ENCODE peak calls at places on chromosomes 12 and 14, in five cellular contexts. One of them, this sample, is unnamed.
A peak's percentile ranks its signal among the peaks of the same experiment; 100 is the strongest.

GRCh38 chr12:116443706-116444589 is 115.2 kb upstream of the MAP1LC3B2 start:
- DNase-seq in ovary: no peak
- DNase-seq in heart left ventricle: peak; percentile 16
- DNase-seq in fibroblast of pulmonary artery: no peak
- DNase-seq in endothelial cell: no peak
- DNase-seq in this sample: peak; percentile 43

GRCh38 chr12:88305491-88305890 is 163.4 kb downstream of the TMTC3 start:
- DNase-seq in ovary: no peak
- DNase-seq in heart left ventricle: no peak
- DNase-seq in fibroblast of pulmonary artery: no peak
- DNase-seq in endothelial cell: no peak
- DNase-seq in this sample: no peak

GRCh38 chr14:60025586-60025985 is 66.1 kb upstream of the PCNX4 start:
- DNase-seq in ovary: no peak
- DNase-seq in heart left ventricle: no peak
- DNase-seq in fibroblast of pulmonary artery: no peak
- DNase-seq in endothelial cell: no peak
- DNase-seq in this sample: no peak

GRCh38 chr14:103132381-103133212 is 9.3 kb downstream of the TNFAIP2 start:
- DNase-seq in ovary: peak; percentile 48
- DNase-seq in heart left ventricle: no peak
- DNase-seq in fibroblast of pulmonary artery: no peak
- DNase-seq in endothelial cell: no peak
- DNase-seq in this sample: no peak

GRCh38 chr12:38161123-38162000 is 155.2 kb upstream of the ALG10B start:
- DNase-seq in ovary: no peak
- DNase-seq in heart left ventricle: no peak
- DNase-seq in fibroblast of pulmonary artery: no peak
- DNase-seq in endothelial cell: no peak
- DNase-seq in this sample: no peak

GRCh38 chr12:131231194-131231980 is 277.7 kb downstream of the ADGRD1 start:
- DNase-seq in ovary: no peak
- DNase-seq in heart left ventricle: no peak
- DNase-seq in fibroblast of pulmonary artery: no peak
- DNase-seq in endothelial cell: no peak
- DNase-seq in this sample: no peak

GRCh38 chr12:106866426-106867080 is 89.2 kb upstream of the TMEM263 start:
- DNase-seq in ovary: no peak
- DNase-seq in heart left ventricle: no peak
- DNase-seq in fibroblast of pulmonary artery: peak; percentile 4
- DNase-seq in endothelial cell: no peak
- DNase-seq in this sample: no peak

GRCh38 chr14:32078794-32079663 is 1.9 kb downstream of the ARHGAP5 start:
- DNase-seq in ovary: no peak
- DNase-seq in heart left ventricle: no peak
- DNase-seq in fibroblast of pulmonary artery: peak; percentile 20
- DNase-seq in endothelial cell: no peak
- DNase-seq in this sample: peak; percentile 44

GRCh38 chr12:95741635-95742034 is 48.9 kb downstream of the NTN4 start:
- DNase-seq in ovary: no peak
- DNase-seq in heart left ventricle: no peak
- DNase-seq in fibroblast of pulmonary artery: no peak
- DNase-seq in endothelial cell: no peak
- DNase-seq in this sample: no peak

GRCh38 chr14:30528119-30528518 is 30.8 kb upstream of the G2E3 start:
- DNase-seq in ovary: no peak
- DNase-seq in heart left ventricle: no peak
- DNase-seq in fibroblast of pulmonary artery: peak; percentile 3
- DNase-seq in endothelial cell: no peak
- DNase-seq in this sample: no peak

GRCh38 chr14:36363704-36364103 is 43.3 kb upstream of the MBIP start:
- DNase-seq in ovary: no peak
- DNase-seq in heart left ventricle: no peak
- DNase-seq in fibroblast of pulmonary artery: peak; percentile 1
- DNase-seq in endothelial cell: no peak
- DNase-seq in this sample: no peak

GRCh38 chr12:11584213-11584855 is 65.1 kb upstream of the ETV6 start:
- DNase-seq in ovary: no peak
- DNase-seq in heart left ventricle: no peak
- DNase-seq in fibroblast of pulmonary artery: peak; percentile 12
- DNase-seq in endothelial cell: no peak
- DNase-seq in this sample: no peak

GRCh38 chr14:23054000-23054811 is 3.1 kb downstream of the CDH24 start:
- DNase-seq in ovary: no peak
- DNase-seq in heart left ventricle: no peak
- DNase-seq in fibroblast of pulmonary artery: no peak
- DNase-seq in endothelial cell: peak; percentile 46
- DNase-seq in this sample: peak; percentile 72

GRCh38 chr12:64171715-64172114 is 50.4 kb downstream of the KICS2 start:
- DNase-seq in ovary: no peak
- DNase-seq in heart left ventricle: no peak
- DNase-seq in fibroblast of pulmonary artery: peak; percentile 35
- DNase-seq in endothelial cell: no peak
- DNase-seq in this sample: no peak

GRCh38 chr14:56342419-56342901 is 224.2 kb downstream of the PELI2 start:
- DNase-seq in ovary: no peak
- DNase-seq in heart left ventricle: no peak
- DNase-seq in fibroblast of pulmonary artery: peak; percentile 91
- DNase-seq in endothelial cell: no peak
- DNase-seq in this sample: no peak

GRCh38 chr14:68561531-68562007 is 231.3 kb downstream of the ZFP36L1 start:
- DNase-seq in ovary: no peak
- DNase-seq in heart left ventricle: no peak
- DNase-seq in fibroblast of pulmonary artery: no peak
- DNase-seq in endothelial cell: no peak
- DNase-seq in this sample: no peak

GRCh38 chr12:105090361-105090760 is 6.1 kb upstream of the ALDH1L2 start:
- DNase-seq in ovary: no peak
- DNase-seq in heart left ventricle: no peak
- DNase-seq in fibroblast of pulmonary artery: no peak
- DNase-seq in endothelial cell: no peak
- DNase-seq in this sample: no peak

GRCh38 chr14:60724080-60724618 is at the start of gene SIX4:
- DNase-seq in ovary: peak; percentile 76
- DNase-seq in heart left ventricle: peak; percentile 60
- DNase-seq in fibroblast of pulmonary artery: peak; percentile 78
- DNase-seq in endothelial cell: peak; percentile 70
- DNase-seq in this sample: peak; percentile 51

GRCh38 chr12:26845984-26846383 is 13.0 kb upstream of the ITPR2 start:
- DNase-seq in ovary: peak; percentile 39
- DNase-seq in heart left ventricle: peak; percentile 33
- DNase-seq in fibroblast of pulmonary artery: peak; percentile 98
- DNase-seq in endothelial cell: no peak
- DNase-seq in this sample: no peak

GRCh38 chr12:81253360-81253759 is 175.5 kb downstream of the ACSS3 start:
- DNase-seq in ovary: no peak
- DNase-seq in heart left ventricle: no peak
- DNase-seq in fibroblast of pulmonary artery: no peak
- DNase-seq in endothelial cell: no peak
- DNase-seq in this sample: no peak

GRCh38 chr12:63085120-63085519 is 65.9 kb downstream of the AVPR1A start:
- DNase-seq in ovary: no peak
- DNase-seq in heart left ventricle: no peak
- DNase-seq in fibroblast of pulmonary artery: no peak
- DNase-seq in endothelial cell: no peak
- DNase-seq in this sample: no peak

GRCh38 chr12:51820721-51821422 is 27.6 kb downstream of the FIGNL2 start:
- DNase-seq in ovary: peak; percentile 23
- DNase-seq in heart left ventricle: peak; percentile 75
- DNase-seq in fibroblast of pulmonary artery: peak; percentile 42
- DNase-seq in endothelial cell: peak; percentile 72
- DNase-seq in this sample: peak; percentile 90
- TF ChIP-seq CTCF in ovary: no peak
- TF ChIP-seq CTCF in heart left ventricle: no peak
- TF ChIP-seq CTCF in fibroblast of pulmonary artery: no peak
- TF ChIP-seq CTCF in endothelial cell: no peak
- TF ChIP-seq CTCF in this sample: peak; percentile 74

GRCh38 chr14:105944632-105945610 is 418.5 kb downstream of the TMEM121 start:
- DNase-seq in ovary: peak; percentile 27
- DNase-seq in heart left ventricle: peak; percentile 61
- DNase-seq in fibroblast of pulmonary artery: no peak
- DNase-seq in endothelial cell: no peak
- DNase-seq in this sample: peak; percentile 91
- TF ChIP-seq CTCF in ovary: no peak
- TF ChIP-seq CTCF in heart left ventricle: peak; percentile 74
- TF ChIP-seq CTCF in fibroblast of pulmonary artery: no peak
- TF ChIP-seq CTCF in endothelial cell: no peak
- TF ChIP-seq CTCF in this sample: peak; percentile 88

GRCh38 chr12:6701078-6701768 is 608 bp upstream of the PIANP start:
- DNase-seq in ovary: no peak
- DNase-seq in heart left ventricle: no peak
- DNase-seq in fibroblast of pulmonary artery: no peak
- DNase-seq in endothelial cell: no peak
- DNase-seq in this sample: no peak

GRCh38 chr12:6699989-6700645 is 498 bp downstream of the PIANP start:
- DNase-seq in ovary: no peak
- DNase-seq in heart left ventricle: no peak
- DNase-seq in fibroblast of pulmonary artery: no peak
- DNase-seq in endothelial cell: peak; percentile 43
- DNase-seq in this sample: peak; percentile 33

GRCh38 chr12:6699259-6699988 is 1.2 kb downstream of the PIANP start:
- DNase-seq in ovary: no peak
- DNase-seq in heart left ventricle: no peak
- DNase-seq in fibroblast of pulmonary artery: no peak
- DNase-seq in endothelial cell: no peak
- DNase-seq in this sample: no peak

GRCh38 chr12:6700646-6701051 is at the start of gene PIANP:
- DNase-seq in ovary: peak; percentile 55
- DNase-seq in heart left ventricle: peak; percentile 48
- DNase-seq in fibroblast of pulmonary artery: no peak
- DNase-seq in endothelial cell: peak; percentile 57
- DNase-seq in this sample: peak; percentile 49

GRCh38 chr12:6703631-6704030 is 3.0 kb upstream of the PIANP start:
- DNase-seq in ovary: no peak
- DNase-seq in heart left ventricle: no peak
- DNase-seq in fibroblast of pulmonary artery: no peak
- DNase-seq in endothelial cell: no peak
- DNase-seq in this sample: peak; percentile 43
- TF ChIP-seq CTCF in ovary: no peak
- TF ChIP-seq CTCF in heart left ventricle: no peak
- TF ChIP-seq CTCF in fibroblast of pulmonary artery: no peak
- TF ChIP-seq CTCF in endothelial cell: no peak
- TF ChIP-seq CTCF in this sample: no peak

DNA sequence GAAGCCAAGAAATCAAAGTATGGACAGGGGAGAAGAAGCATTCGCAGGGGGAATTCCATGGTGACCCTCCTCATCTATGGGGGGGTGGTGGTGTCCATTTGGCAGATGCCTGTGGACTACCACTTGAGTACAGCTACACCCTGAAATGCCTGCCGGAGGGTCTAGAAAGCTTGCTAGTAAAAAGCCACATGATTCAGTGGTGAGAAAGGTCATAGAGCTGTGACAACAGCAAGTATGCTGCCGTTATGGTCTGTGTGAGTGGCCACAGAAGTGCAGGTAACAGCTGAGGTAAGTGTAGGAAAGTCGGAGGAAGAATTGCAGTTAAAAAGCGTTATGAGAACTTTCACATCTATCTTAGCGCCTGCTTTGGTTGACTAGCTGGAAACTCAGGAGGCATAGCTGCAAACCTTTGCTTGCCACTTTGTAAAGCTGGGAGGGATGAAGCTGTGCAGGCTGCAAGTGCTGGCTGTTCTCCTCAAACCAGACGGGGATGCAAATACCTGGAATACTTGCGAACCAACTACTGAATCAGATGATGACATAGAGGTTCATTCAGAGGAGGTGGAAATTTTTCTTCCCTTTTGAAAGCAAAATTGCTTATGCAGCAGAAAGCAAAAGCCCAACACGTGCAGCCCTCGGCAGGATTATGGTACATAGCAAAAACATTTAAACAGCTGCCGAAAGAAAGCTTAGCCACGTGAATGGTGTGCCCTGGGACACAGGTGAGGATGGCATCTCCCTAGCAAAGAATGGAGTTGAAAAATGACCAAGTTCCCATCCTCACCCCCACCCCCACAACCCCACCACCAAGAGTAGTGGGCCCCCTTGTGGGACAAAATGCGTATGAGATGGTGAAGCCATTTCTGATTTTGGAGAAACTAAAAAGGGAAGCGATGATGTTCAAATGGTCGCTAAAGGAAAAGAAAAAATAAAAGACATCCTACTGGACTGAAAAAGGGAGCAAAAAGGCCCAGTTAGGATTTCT is 287.0 kb downstream of the RERGL start:
- DNase-seq in ovary: no peak
- DNase-seq in heart left ventricle: no peak
- DNase-seq in fibroblast of pulmonary artery: no peak
- DNase-seq in endothelial cell: no peak
- DNase-seq in this sample: no peak
- TF ChIP-seq CTCF in ovary: no peak
- TF ChIP-seq CTCF in heart left ventricle: no peak
- TF ChIP-seq CTCF in fibroblast of pulmonary artery: no peak
- TF ChIP-seq CTCF in endothelial cell: no peak
- TF ChIP-seq CTCF in this sample: no peak